ENCODE peak calls at places on chromosomes 4 and X, in seven cellular contexts. Q, N, D, V, M, C and R are unnamed samples.

GRCh38 chr4:55180980-55181379 is 55.6 kb upstream of the KDR start:
- DNase-seq in Q (no peak), N (no peak), D (no peak), V (no peak), M (no peak), C (no peak), R (no peak)

GRCh38 chrX:97399400-97399799 is 515.7 kb downstream of the RPA4 start:
- DNase-seq in Q (no peak), N (no peak), D (no peak), V (no peak), M (no peak), C (no peak), R (no peak)

GRCh38 chr4:95549246-95550138 is 719 bp upstream of the UNC5C start:
- DNase-seq in Q (peak; percentile 45), N (no peak), D (no peak), V (no peak), M (peak; percentile 75), C (no peak), R (no peak)

GRCh38 chrX:152895121-152895520 is 2.7 kb upstream of the ZNF185 start:
- DNase-seq in Q (no peak), N (no peak), D (no peak), V (no peak), M (no peak), C (no peak), R (no peak)

GRCh38 chr4:52643846-52644245 is 15.3 kb downstream of the USP46 start:
- DNase-seq in Q (peak; percentile 78), N (peak; percentile 38), D (no peak), V (peak; percentile 71), M (peak; percentile 66), C (no peak), R (peak; percentile 25)

GRCh38 chrX:134999469-134999868 is 8.7 kb downstream of the SMIM10 start:
- DNase-seq in Q (no peak), N (peak; percentile 18), D (no peak), V (no peak), M (no peak), C (peak; percentile 55), R (no peak)

GRCh38 chr4:151031831-151032605 is 16.9 kb upstream of the LRBA start:
- DNase-seq in Q (no peak), N (no peak), D (no peak), V (no peak), M (no peak), C (no peak), R (no peak)

GRCh38 chr4:109755656-109756055 is 25.8 kb upstream of the PLA2G12A start:
- DNase-seq in Q (no peak), N (no peak), D (no peak), V (no peak), M (no peak), C (no peak), R (no peak)

GRCh38 chrX:40996886-40997530 is 88.2 kb upstream of the USP9X start:
- DNase-seq in Q (no peak), N (peak; percentile 46), D (peak; percentile 31), V (no peak), M (no peak), C (no peak), R (peak; percentile 17)

GRCh38 chr4:5553801-5554200 is 154.6 kb downstream of the EVC2 start:
- DNase-seq in Q (no peak), N (no peak), D (no peak), V (no peak), M (no peak), C (no peak), R (no peak)

GRCh38 chr4:41390661-41391060 is 133.9 kb downstream of the UCHL1 start:
- DNase-seq in Q (no peak), N (no peak), D (no peak), V (no peak), M (no peak), C (no peak), R (no peak)

GRCh38 chr4:78483811-78484210 is 67.8 kb upstream of the ANXA3 start:
- DNase-seq in Q (no peak), N (no peak), D (no peak), V (no peak), M (no peak), C (no peak), R (no peak)
- TF ChIP-seq CTCF in Q (no peak), N (no peak), D (no peak), V (no peak), M (no peak), C (no peak), R (no peak)

GRCh38 chrX:120450163-120450562 is 18.9 kb downstream of the LAMP2 start:
- DNase-seq in Q (no peak), N (no peak), D (no peak), V (no peak), M (no peak), C (no peak), R (peak; percentile 8)
- TF ChIP-seq CTCF in Q (no peak), N (no peak), D (no peak), V (no peak), M (no peak), C (peak; percentile 49), R (peak; percentile 40)

DNA sequence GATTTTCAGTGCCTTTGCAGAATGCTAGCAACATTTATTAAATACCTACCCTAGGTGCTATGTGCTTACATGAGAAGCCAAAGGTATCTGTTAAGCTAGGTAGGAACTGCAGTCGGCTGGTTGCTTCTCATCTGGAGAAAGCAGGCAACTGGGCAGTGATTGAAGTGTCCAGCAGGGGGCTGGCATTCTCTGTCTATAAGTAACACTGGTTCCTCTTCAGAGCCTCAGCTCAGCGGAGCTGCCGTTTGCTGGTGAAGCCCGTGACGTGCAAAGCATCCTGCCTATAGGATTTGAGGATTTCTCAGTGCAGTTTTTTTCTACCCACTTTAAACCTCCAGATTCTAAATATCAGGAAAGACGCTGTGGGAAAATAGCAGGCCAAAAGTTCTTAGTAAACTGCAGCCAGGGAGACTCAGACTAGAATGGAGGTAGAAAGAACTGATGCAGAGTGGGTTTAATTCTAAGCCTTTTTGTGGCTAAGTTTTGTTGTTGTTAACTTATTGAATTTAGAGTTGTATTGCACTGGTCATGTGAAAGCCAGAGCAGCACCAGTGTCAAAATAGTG is at the start of gene GRPR:
- DNase-seq in Q (peak; percentile 61), N (peak; percentile 72), D (peak; percentile 46), V (peak; percentile 72), M (peak; percentile 52), C (peak; percentile 39), R (peak; percentile 80)
- TF ChIP-seq CTCF in Q (peak; percentile 79), N (peak; percentile 81), D (peak; percentile 68), V (peak; percentile 44), M (peak; percentile 79), C (peak; percentile 74), R (peak; percentile 71)

GRCh38 chr4:28225005-28225404 is 1364.4 kb downstream of the STIM2 start:
- DNase-seq in Q (no peak), N (no peak), D (peak; percentile 14), V (no peak), M (no peak), C (no peak), R (peak; percentile 14)

GRCh38 chr4:28229092-28229491 is 1368.5 kb downstream of the STIM2 start:
- DNase-seq in Q (no peak), N (no peak), D (no peak), V (no peak), M (no peak), C (no peak), R (no peak)

GRCh38 chr4:28225689-28226353 is 1365.2 kb downstream of the STIM2 start:
- DNase-seq in Q (no peak), N (no peak), D (no peak), V (no peak), M (no peak), C (no peak), R (no peak)

GRCh38 chr4:28226962-28227361 is 1366.3 kb downstream of the STIM2 start:
- DNase-seq in Q (no peak), N (no peak), D (no peak), V (no peak), M (no peak), C (no peak), R (no peak)

DNA sequence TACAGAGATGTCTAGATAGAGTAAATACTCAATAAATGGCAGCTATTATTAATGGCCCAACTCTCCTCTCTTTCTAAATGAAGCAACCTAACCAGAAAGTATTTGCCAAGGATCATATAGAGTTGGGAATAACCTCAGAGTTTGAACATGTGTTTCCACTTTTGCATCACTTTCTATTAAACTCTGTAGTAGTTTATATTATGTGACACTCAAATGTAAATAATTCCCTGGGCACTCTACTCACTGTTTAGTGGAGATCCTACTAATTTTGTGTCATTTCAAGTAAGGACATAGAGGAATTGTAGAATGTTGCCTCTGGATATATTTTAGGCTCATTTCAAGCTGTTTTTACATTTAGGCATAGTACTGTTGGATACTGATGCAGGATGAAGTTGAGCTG is 1367.9 kb downstream of the STIM2 start:
- DNase-seq in Q (no peak), N (no peak), D (peak; percentile 15), V (no peak), M (no peak), C (no peak), R (no peak)
- TF ChIP-seq CTCF in Q (no peak), N (no peak), D (no peak), V (no peak), M (no peak), C (no peak), R (no peak)

GRCh38 chr4:107654694-107655093 is 65.3 kb downstream of the PAPSS1 start:
- DNase-seq in Q (no peak), N (no peak), D (no peak), V (no peak), M (no peak), C (no peak), R (no peak)
- TF ChIP-seq CTCF in Q (no peak), N (peak; percentile 36), D (no peak), V (no peak), M (no peak), C (peak; percentile 21), R (peak; percentile 26)

GRCh38 chr4:140252742-140253555 is 99.0 kb upstream of the MAML3 start:
- DNase-seq in Q (peak; percentile 78), N (peak; percentile 35), D (no peak), V (peak; percentile 68), M (peak; percentile 80), C (no peak), R (peak; percentile 90)

GRCh38 chr4:140251566-140251965 is 97.6 kb upstream of the MAML3 start:
- DNase-seq in Q (no peak), N (no peak), D (no peak), V (no peak), M (no peak), C (no peak), R (no peak)

GRCh38 chr4:140250989-140251552 is 97.1 kb upstream of the MAML3 start:
- DNase-seq in Q (no peak), N (no peak), D (no peak), V (no peak), M (no peak), C (no peak), R (no peak)

GRCh38 chr4:140253556-140254027 is 99.6 kb upstream of the MAML3 start:
- DNase-seq in Q (no peak), N (no peak), D (no peak), V (no peak), M (no peak), C (no peak), R (no peak)

GRCh38 chr4:140252144-140252741 is 98.3 kb upstream of the MAML3 start:
- DNase-seq in Q (no peak), N (no peak), D (no peak), V (no peak), M (peak; percentile 15), C (no peak), R (peak; percentile 83)
- TF ChIP-seq CTCF in Q (no peak), N (no peak), D (no peak), V (no peak), M (no peak), C (no peak), R (no peak)

DNA sequence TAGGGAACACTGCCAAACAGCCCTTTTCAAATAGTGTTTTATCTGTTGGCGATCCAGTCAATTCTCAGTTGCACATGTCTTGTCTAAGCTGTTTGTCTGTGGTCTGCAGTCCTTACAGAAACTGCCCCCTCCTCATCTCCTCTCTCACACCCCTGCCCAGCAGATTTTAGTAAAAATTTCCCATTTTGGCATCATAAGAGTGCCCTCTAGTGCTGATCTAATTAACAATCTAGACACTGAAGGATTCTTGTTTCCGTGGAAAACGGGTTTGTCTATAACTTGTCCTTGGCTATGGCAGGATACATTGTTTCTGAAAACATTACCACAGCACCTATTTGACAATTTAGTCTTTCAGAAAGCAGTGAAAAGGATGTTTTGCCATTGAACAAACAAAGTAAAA is 227.2 kb upstream of the MBNL3 start:
- DNase-seq in Q (no peak), N (no peak), D (no peak), V (no peak), M (no peak), C (no peak), R (no peak)
- TF ChIP-seq CTCF in Q (no peak), N (peak; percentile 22), D (no peak), V (no peak), M (no peak), C (peak; percentile 58), R (no peak)